ENCODE peak calls at places on chromosome 7, in four cellular contexts. O is HepG2, P is H1, D is K562. X is an unnamed sample.

GRCh38 chr7:102473271-102473991 is 5.3 kb downstream of the POLR2J start:
- DNase-seq in O (no peak), P (peak; percentile 38), D (no peak), X (no peak)

GRCh38 chr7:100620804-100621203 is 8.5 kb downstream of the MOSPD3 start:
- DNase-seq in P (no peak), O (no peak), D (no peak), X (no peak)

GRCh38 chr7:76216683-76217082 is 15.0 kb downstream of the SRRM3 start:
- DNase-seq in O (no peak), P (no peak), D (no peak), X (no peak)

GRCh38 chr7:14403587-14403986 is 414.1 kb upstream of the ETV1 start:
- DNase-seq in D (no peak), O (no peak), P (no peak), X (no peak)

GRCh38 chr7:79461660-79462059 is 8.2 kb upstream of the MAGI2 start:
- DNase-seq in P (no peak), O (peak; percentile 88), D (no peak), X (no peak)

GRCh38 chr7:141132671-141133070 is 58.8 kb downstream of the TMEM178B start:
- DNase-seq in D (no peak), P (no peak), O (no peak), X (no peak)

GRCh38 chr7:137591444-137591843 is 247.9 kb upstream of the PTN start:
- DNase-seq in O (no peak), D (peak; percentile 7), P (no peak), X (no peak)

GRCh38 chr7:6489612-6490011 is 41.9 kb upstream of the DAGLB start:
- DNase-seq in D (peak; percentile 33), P (no peak), O (peak; percentile 35), X (no peak)

GRCh38 chr7:68276725-68277124 is 1280.1 kb downstream of the TYW1 start:
- DNase-seq in P (no peak), O (no peak), D (no peak), X (no peak)

GRCh38 chr7:129531721-129532120 is 29.4 kb downstream of the SMKR1 start:
- DNase-seq in P (no peak), O (no peak), D (no peak), X (no peak)
- TF ChIP-seq CBX5 in P (no peak), O (no peak), D (no peak), X (no peak)

DNA sequence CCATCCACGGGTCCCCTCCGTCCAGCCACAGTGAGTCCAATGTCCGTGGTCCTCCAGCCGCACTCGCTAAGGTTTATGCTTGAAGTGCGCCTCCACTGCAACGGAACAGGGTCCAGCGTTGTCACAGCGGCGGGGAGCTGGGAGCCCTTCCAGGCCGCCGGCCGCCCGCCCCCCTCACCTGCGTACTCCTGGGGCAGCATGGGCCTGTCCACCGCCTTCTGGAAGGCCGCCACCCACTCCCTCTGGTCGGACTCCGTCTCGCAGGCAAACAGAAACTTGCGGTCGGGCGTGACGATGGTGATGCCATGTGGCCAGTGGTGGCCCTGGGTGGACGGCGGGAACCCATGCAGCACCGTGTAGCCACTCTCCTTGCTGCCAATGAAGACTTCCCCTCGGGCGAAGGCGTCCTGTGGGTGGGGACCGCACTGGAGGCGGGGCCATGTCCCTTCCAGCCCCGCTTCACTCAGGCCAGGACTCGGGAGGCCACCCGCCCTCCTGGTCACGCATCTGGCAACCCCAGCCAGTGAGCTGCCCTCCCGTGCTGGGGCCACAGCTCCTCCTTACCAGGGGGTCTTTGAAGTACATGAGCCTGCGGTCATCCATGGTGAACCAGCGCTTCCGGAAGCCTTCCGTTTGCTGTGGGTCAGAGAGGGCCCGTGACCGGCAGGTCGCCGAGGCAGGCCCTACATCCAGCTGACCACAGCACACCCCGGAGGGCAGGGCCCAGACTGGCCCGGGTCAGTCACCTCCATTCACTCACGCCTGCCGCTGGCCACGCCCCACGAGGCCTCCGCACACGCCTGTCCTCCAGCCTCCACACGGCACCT is 22.7 kb downstream of the GET4 start:
- DNase-seq in P (no peak), D (peak; percentile 47), O (no peak), X (no peak)
- TF ChIP-seq CBX5 in P (no peak), D (no peak), O (no peak), X (no peak)

DNA sequence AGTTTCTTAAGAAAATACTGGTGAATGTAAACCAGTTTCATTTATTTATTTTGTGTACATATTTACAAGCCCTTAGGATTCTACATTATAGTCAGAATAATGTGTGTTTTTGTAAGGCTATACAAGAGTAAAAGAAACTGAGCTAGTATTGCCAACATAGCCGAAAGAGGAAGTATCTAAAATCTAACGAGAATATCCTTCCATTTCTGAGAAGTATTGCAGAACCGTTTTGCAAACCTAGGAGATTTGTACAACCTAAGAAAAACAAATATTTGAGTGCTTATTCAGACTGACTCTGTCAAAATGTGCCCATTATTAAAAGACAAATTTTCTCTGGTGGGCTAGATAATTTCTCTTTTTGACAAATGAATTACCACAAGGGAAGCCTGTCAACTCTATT is 434.4 kb upstream of the SEMA3D start:
- DNase-seq in D (no peak), O (no peak), P (no peak), X (no peak)
- TF ChIP-seq CBX5 in D (no peak), O (no peak), P (no peak), X (no peak)

GRCh38 chr7:114466911-114467310 is 52.3 kb downstream of the FOXP2 start:
- DNase-seq in D (no peak), P (no peak), O (no peak), X (no peak)
- TF ChIP-seq CBX5 in D (no peak), P (no peak), O (no peak), X (no peak)

GRCh38 chr7:7556852-7557251 is 9.8 kb upstream of the MIOS start:
- DNase-seq in D (no peak), O (no peak), P (no peak), X (no peak)

GRCh38 chr7:7553386-7553785 is 13.3 kb upstream of the MIOS start:
- DNase-seq in P (no peak), D (no peak), O (no peak), X (no peak)

GRCh38 chr7:7554647-7555575 is 11.8 kb upstream of the MIOS start:
- DNase-seq in P (no peak), O (no peak), D (no peak), X (no peak)

GRCh38 chr7:7552199-7552598 is 14.5 kb upstream of the MIOS start:
- DNase-seq in D (no peak), O (no peak), P (no peak), X (no peak)

DNA sequence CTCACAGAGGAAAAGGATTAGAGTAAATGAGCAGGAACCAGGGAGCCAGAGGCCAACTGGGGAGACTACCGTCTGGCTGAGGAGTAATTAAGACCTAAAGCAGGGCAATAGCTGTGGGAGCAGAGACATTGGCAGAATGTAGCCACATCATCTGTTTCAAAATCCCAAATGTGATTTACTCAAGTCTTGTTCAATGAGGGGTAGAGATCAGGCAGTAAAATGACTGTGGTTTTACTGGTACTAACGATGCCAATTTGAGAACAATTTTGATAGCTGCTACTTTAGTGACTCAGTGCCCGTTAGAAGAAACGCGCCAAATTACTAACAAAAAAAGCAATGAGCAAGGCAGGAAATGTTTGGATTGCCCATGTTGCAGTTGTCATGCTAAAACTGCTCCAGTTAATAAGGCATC is 12.7 kb upstream of the MIOS start:
- DNase-seq in O (no peak), D (no peak), P (no peak), X (no peak)
- TF ChIP-seq CBX5 in O (no peak), D (no peak), P (no peak), X (no peak)